ENCODE peak calls at places on chromosome 22, in six cellular contexts. U is MM.1S, M is GM23248, J is GM23338, Q is PC-9, Y is SK-N-SH. A is an unnamed sample. For H3K4me1, H3F3A and H3K9me2, the result is how much of the 10 kb centered on the place peaks cover.

GRCh38 chr22:48825802-48826520 is 1001.7 kb downstream of the BRD1 start:
- DNase-seq in M (no peak), J (no peak), U (no peak), Y (no peak), Q (no peak), A (no peak)

GRCh38 chr22:31852691-31853370 is 91.5 kb upstream of the YWHAH start:
- DNase-seq in U (no peak), Y (no peak), J (no peak), Q (no peak), M (peak), A (no peak)

GRCh38 chr22:40818192-40818746 is 877 bp downstream of the SLC25A17 start:
- DNase-seq in J (no peak), Y (no peak), M (peak), U (peak), Q (no peak), A (peak)

GRCh38 chr22:42190274-42190673 is 59.7 kb upstream of the CYP2D6 start:
- DNase-seq in U (no peak), M (no peak), Q (no peak), J (no peak), Y (no peak), A (no peak)

GRCh38 chr22:32533265-32534068 is 58.9 kb downstream of the FBXO7 start:
- DNase-seq in M (peak), Q (no peak), J (no peak), U (no peak), Y (no peak), A (no peak)

GRCh38 chr22:47084226-47084625 is 321.8 kb downstream of the TBC1D22A start:
- DNase-seq in Y (no peak), U (no peak), M (no peak), Q (no peak), J (peak), A (no peak)

GRCh38 chr22:44338906-44339305 is 26.2 kb upstream of the SHISAL1 start:
- DNase-seq in U (peak), Q (no peak), M (no peak), J (no peak), Y (no peak), A (no peak)

GRCh38 chr22:24434472-24435322 is 7.3 kb downstream of the ADORA2A start:
- DNase-seq in U (peak), Q (no peak), M (peak), J (no peak), Y (peak), A (no peak)

GRCh38 chr22:48941903-48942625 is 885.6 kb downstream of the BRD1 start:
- DNase-seq in U (no peak), Y (no peak), Q (no peak), M (no peak), J (no peak), A (no peak)

GRCh38 chr22:33000342-33001280 is 57.6 kb downstream of the SYN3 start:
- DNase-seq in Q (peak), J (peak), Y (peak), M (peak), U (no peak), A (peak)

GRCh38 chr22:37486224-37486845 is at the start of gene MFNG:
- DNase-seq in U (peak), Q (no peak), J (peak), Y (peak), M (peak), A (peak)

GRCh38 chr22:50710886-50711285 is 27.1 kb upstream of the ACR start:
- DNase-seq in J (no peak), Y (no peak), M (no peak), Q (no peak), U (no peak), A (no peak)

GRCh38 chr22:44729391-44730012 is 22.9 kb upstream of the ARHGAP8 start:
- DNase-seq in J (no peak), U (no peak), Q (no peak), Y (peak), M (peak), A (no peak)

GRCh38 chr22:27705391-27706080 is 96.0 kb downstream of the MN1 start:
- DNase-seq in Q (no peak), U (no peak), Y (no peak), J (no peak), M (no peak), A (no peak)

GRCh38 chr22:24109649-24110048 is 71.6 kb upstream of the SUSD2 start:
- DNase-seq in U (no peak), Y (no peak), Q (no peak), M (no peak), J (no peak), A (no peak)

GRCh38 chr22:12601870-12602779 is 2925.9 kb upstream of the OR11H1 start:
- DNase-seq in Q (no peak), U (no peak), J (no peak), M (no peak), Y (peak), A (no peak)

GRCh38 chr22:17476838-17477237 is 86.5 kb upstream of the SLC25A18 start:
- DNase-seq in U (no peak), J (peak), Q (no peak), Y (no peak), M (no peak), A (no peak)

GRCh38 chr22:17781319-17782031 is 7.2 kb upstream of the BID start:
- DNase-seq in Y (peak), M (peak), Q (peak), U (peak), J (no peak), A (peak)

GRCh38 chr22:50399751-50400331 is 56.7 kb downstream of the PPP6R2 start:
- DNase-seq in U (no peak), Q (peak), M (peak), J (peak), Y (peak), A (no peak)

GRCh38 chr22:47168900-47169800 is 406.7 kb downstream of the TBC1D22A start:
- DNase-seq in J (peak), M (peak), U (no peak), Y (peak), Q (no peak), A (peak)

GRCh38 chr22:44133901-44134511 is 46.7 kb upstream of the PARVG start:
- DNase-seq in M (no peak), Y (no peak), U (no peak), Q (no peak), J (no peak), A (no peak)

GRCh38 chr22:41772645-41773044 is 27.8 kb upstream of the CCDC134 start:
- DNase-seq in U (no peak), M (peak), J (no peak), Y (no peak), Q (peak), A (peak)

GRCh38 chr22:32355760-32356159 is 1.9 kb upstream of the RFPL3 start:
- DNase-seq in Y (no peak), Q (no peak), J (peak), M (no peak), U (no peak), A (peak)

GRCh38 chr22:32706149-32706548 is 95.4 kb upstream of the TIMP3 start:
- DNase-seq in Q (no peak), U (no peak), M (peak), Y (no peak), J (peak), A (no peak)

GRCh38 chr22:27116295-27116694 is 458.9 kb downstream of the MIAT start:
- DNase-seq in U (no peak), J (no peak), Q (no peak), Y (no peak), M (no peak), A (peak)

GRCh38 chr22:41226728-41227655 is 13.7 kb downstream of the CHADL start:
- DNase-seq in M (no peak), U (no peak), Q (no peak), J (no peak), Y (no peak), A (no peak)

GRCh38 chr22:43876866-43877509 is 14.7 kb upstream of the SULT4A1 start:
- DNase-seq in U (no peak), J (no peak), Y (no peak), Q (no peak), M (no peak), A (no peak)

DNA sequence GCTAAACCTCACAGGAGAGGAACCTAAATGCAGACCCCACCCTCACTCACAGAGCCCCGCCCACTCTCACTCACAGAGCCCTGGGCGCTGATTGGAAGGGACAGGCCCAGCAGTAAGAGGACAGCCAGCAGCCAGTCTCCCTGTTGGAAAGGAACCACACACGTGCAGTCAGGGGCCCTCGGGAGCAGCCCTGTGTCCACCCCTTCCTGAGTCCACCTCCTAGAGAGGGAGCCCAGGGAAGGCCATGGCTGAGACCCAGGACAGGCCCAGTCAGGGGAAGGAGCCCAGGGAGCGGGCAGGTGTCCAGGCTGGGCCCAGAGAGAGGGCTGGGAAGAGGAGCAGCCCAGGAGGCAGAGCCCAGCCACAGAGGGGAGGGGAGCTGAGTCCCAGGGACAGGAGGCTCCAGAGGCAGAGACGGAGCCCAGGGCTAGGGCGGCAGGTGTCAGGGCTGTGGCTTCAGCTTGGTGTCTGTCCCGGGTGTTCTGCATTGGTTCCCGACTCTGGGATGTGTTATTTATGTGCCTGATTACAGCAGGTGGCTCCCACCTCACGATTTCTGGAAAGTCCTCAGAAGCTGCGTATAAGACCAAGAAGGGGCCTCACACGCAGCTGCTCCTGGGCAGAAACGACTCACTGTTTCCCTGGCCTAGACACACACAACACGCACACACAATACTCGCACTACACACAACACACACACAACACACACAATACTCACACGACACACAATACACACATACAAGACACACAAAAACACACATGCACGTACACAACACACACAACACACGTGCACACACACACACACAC is 9.0 kb upstream of the APOBEC3H start:
- DNase-seq in U (no peak), Y (no peak), J (peak), M (no peak), Q (no peak), A (no peak)
- H3K4me1 ChIP-seq in U (under half), Y (under half), J (under half), M (under half), Q (half or more), A (under half)

GRCh38 chr22:21657020-21657360 is 8.8 kb upstream of the PPIL2 start:
- DNase-seq in Y (no peak), J (peak), M (no peak), U (no peak), Q (no peak), A (no peak)
- H3F3A ChIP-seq in Y (under half), J (under half), M (under half), U (under half), Q (under half), A (under half)

GRCh38 chr22:29831958-29832357 is 6.1 kb downstream of the ASCC2 start:
- DNase-seq in Y (no peak), U (no peak), J (no peak), Q (no peak), M (no peak), A (no peak)
- H3K9me2 ChIP-seq in Y (under half), U (under half), J (under half), Q (under half), M (under half), A (under half)

DNA sequence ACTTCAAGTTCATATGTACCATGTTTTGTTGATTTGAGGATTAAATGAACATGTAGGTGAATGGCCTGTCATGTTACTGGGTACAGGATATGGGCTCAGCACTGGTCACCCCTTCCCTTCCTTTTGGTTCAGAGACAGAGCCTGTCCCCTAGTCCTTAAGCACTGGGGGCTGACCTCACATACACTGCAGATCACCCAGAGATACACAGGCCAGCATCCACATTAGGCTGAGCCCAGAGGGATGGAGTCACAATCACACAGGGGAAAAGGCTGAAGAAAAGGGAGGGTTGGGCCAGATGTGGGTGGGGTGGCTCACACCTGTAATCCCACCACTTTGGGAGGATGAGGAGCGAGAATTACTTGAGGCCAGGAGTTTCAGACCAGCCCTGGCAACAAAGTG is 62.3 kb downstream of the IGLL5 start:
- DNase-seq in M (no peak), Y (no peak), Q (no peak), J (no peak), U (peak), A (no peak)
- H3K4me1 ChIP-seq in M (under half), Y (under half), Q (under half), J (under half), U (under half), A (under half)

DNA sequence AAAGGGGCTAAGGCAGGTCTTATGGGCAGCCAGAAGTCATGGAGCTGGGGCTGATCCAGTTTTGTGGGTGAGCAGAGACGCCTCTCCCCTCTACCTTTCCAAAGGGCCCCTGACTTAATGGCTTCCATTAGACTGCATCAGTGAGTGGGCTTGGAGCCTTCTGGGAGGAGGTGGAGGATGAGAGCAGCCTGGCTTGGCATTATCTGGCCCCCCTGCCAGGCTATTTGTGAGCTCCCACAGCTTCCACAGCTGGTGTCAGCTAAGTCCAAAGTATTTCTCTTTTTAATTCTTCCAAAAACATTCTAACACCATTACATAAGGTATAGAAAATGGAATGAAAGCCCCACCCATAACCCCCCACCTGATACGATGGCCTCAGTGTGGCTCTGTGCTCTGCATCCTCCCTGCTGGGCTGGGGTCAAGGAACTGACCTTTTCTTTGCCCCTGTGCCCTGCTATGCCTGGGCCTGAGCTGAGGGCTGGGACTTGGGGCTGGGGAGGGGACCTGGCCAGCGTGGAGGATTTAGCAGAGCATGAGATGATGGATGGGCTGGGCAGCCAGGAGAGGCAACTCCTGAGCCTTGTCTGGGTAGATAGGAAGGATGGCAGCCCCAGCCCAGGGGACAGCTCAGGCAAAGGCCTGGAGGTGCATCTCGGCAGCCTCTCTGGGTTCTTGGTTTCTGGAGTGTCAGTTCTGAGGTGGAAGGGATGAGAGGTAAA is 4.0 kb downstream of the AIFM3 start:
- DNase-seq in M (no peak), U (no peak), Q (no peak), Y (no peak), J (no peak), A (no peak)
- H3F3A ChIP-seq in M (under half), U (under half), Q (under half), Y (under half), J (under half), A (under half)

DNA sequence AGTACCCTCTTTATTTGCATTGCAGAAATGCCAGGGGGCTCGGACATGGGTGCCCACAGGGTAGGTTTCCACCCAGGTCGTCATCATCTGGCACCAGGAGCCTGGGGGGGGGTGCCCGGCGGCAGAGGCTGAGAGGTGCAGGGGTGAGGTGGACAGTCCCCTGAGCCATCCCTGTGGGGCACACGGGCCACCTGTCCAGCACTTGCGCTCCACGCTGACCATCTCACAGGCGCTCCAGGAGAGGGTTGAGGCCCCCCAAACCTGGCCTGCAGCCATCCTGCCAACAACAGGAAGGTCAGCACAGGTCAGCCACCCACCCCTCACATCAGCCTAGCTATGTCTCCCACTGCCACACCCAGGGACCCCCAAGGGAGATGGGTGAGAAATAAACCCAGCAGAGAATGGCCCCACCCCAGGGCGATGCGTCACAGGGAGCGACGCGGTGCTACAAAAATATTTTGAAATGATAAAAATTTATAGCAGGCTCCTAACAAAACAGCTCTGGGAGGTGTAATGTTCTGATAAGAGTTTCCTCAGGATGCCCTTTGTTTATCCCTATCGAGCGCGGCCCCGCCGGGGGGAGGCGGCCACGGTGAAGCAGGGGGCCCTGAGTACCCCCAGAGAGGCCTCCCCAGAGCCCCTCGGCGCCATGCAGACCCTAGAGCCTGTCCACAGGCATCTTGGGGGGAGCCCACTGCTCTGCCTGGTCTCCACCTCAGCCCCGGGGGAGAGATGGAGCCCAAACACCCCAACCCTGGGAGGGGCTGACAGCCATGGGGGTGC is 21.0 kb upstream of the GNB1L start:
- DNase-seq in M (no peak), U (no peak), J (no peak), Y (peak), Q (no peak), A (no peak)
- H3K9me2 ChIP-seq in M (under half), U (under half), J (under half), Y (under half), Q (under half), A (under half)

DNA sequence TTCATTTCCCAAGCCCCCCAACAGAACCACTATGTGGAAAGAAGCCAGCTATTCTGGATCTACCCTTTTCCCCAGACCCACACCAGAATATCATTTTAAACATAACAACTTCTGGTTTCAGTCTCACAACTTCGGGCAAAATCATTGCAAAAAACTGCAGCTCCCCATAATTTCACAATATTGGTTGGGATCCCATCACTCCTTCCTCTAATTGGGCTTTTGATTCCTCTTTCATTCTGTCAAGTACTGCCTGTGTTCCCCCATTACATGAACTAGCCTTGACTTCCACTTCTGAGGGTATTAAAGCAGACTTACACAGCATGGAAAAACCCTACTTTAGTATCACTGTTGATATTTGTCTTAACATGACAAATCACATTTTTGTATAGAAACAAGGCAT is 4.1 kb upstream of the APOL3 start:
- DNase-seq in Q (no peak), U (no peak), J (no peak), M (no peak), Y (no peak), A (no peak)
- H3K4me1 ChIP-seq in Q (under half), U (half or more), J (under half), M (under half), Y (under half), A (under half)

GRCh38 chr22:45769569-45770210 is 98.1 kb downstream of the ATXN10 start:
- DNase-seq in J (no peak), Y (no peak), M (peak), Q (no peak), U (peak), A (no peak)

GRCh38 chr22:45771711-45772110 is 100.1 kb downstream of the ATXN10 start:
- DNase-seq in Y (no peak), J (no peak), Q (no peak), M (no peak), U (no peak), A (no peak)

GRCh38 chr22:45770506-45770905 is 98.9 kb downstream of the ATXN10 start:
- DNase-seq in M (no peak), J (no peak), U (no peak), Y (no peak), Q (no peak), A (no peak)

GRCh38 chr22:45771057-45771456 is 99.4 kb downstream of the ATXN10 start:
- DNase-seq in Y (no peak), Q (no peak), J (no peak), M (no peak), U (no peak), A (no peak)

DNA sequence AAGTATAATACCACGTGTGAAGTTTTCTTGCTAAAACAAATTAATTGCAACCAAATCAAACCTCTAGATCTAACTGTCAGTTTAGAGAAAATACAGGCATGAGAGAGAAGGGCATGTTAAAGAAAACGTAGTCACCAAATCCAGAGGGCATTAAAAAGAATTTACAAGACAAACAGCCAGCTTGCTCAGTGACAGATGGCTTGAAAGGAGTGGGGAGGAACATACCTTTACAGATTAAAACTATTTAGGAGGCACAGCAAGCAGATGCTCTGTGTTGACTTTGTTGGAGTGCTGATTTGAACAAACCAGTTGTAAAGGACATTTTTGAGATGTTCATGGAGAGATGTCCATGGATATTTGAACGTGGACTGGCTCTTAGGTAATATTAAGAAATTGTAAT is 96.9 kb downstream of the ATXN10 start:
- DNase-seq in Y (no peak), Q (no peak), M (no peak), J (peak), U (no peak), A (no peak)
- H3F3A ChIP-seq in Y (under half), Q (under half), M (under half), J (under half), U (under half), A (under half)

A was measured in PC-3.